ENCODE peak calls at places on chromosomes 16 and 17, in six cellular contexts. One of them, this sample, is unnamed.

GRCh38 chr17:57090560-57091185 is 5.6 kb downstream of the AKAP1 start:
- DNase-seq in body of pancreas: no peak
- DNase-seq in AG04450: no peak
- DNase-seq in neural progenitor cell: no peak
- DNase-seq in upper lobe of left lung: no peak
- DNase-seq in esophagus muscularis mucosa: no peak
- DNase-seq in this sample: no peak

GRCh38 chr17:83106036-83106577 is 26.7 kb downstream of the METRNL start:
- DNase-seq in neural progenitor cell: no peak
- DNase-seq in upper lobe of left lung: peak
- DNase-seq in esophagus muscularis mucosa: no peak
- DNase-seq in AG04450: no peak
- DNase-seq in body of pancreas: no peak
- DNase-seq in this sample: no peak

GRCh38 chr16:3575491-3575890 is 1.7 kb downstream of the NLRC3 start:
- DNase-seq in esophagus muscularis mucosa: no peak
- DNase-seq in AG04450: no peak
- DNase-seq in body of pancreas: no peak
- DNase-seq in neural progenitor cell: no peak
- DNase-seq in upper lobe of left lung: peak
- DNase-seq in this sample: peak

GRCh38 chr17:46822388-46822921 is 4.0 kb upstream of the WNT3 start:
- DNase-seq in esophagus muscularis mucosa: no peak
- DNase-seq in AG04450: no peak
- DNase-seq in upper lobe of left lung: peak
- DNase-seq in body of pancreas: peak
- DNase-seq in neural progenitor cell: no peak
- DNase-seq in this sample: peak

GRCh38 chr17:16997514-16998429 is 25.9 kb upstream of the TNFRSF13B start:
- DNase-seq in AG04450: no peak
- DNase-seq in neural progenitor cell: no peak
- DNase-seq in esophagus muscularis mucosa: no peak
- DNase-seq in upper lobe of left lung: no peak
- DNase-seq in body of pancreas: no peak
- DNase-seq in this sample: peak

GRCh38 chr17:73800893-73801292 is 156.6 kb upstream of the SDK2 start:
- DNase-seq in upper lobe of left lung: no peak
- DNase-seq in AG04450: no peak
- DNase-seq in esophagus muscularis mucosa: no peak
- DNase-seq in body of pancreas: no peak
- DNase-seq in neural progenitor cell: no peak
- DNase-seq in this sample: no peak

GRCh38 chr16:73010150-73010676 is 37.7 kb downstream of the ZFHX3 start:
- DNase-seq in AG04450: no peak
- DNase-seq in esophagus muscularis mucosa: no peak
- DNase-seq in neural progenitor cell: peak
- DNase-seq in body of pancreas: peak
- DNase-seq in upper lobe of left lung: no peak
- DNase-seq in this sample: no peak

GRCh38 chr16:4319454-4319853 is 3.6 kb downstream of the GLIS2 start:
- DNase-seq in body of pancreas: no peak
- DNase-seq in neural progenitor cell: no peak
- DNase-seq in AG04450: no peak
- DNase-seq in esophagus muscularis mucosa: no peak
- DNase-seq in upper lobe of left lung: peak
- DNase-seq in this sample: no peak

GRCh38 chr17:32569171-32570080 is 82.6 kb downstream of the CDK5R1 start:
- DNase-seq in body of pancreas: no peak
- DNase-seq in upper lobe of left lung: no peak
- DNase-seq in AG04450: no peak
- DNase-seq in esophagus muscularis mucosa: no peak
- DNase-seq in neural progenitor cell: no peak
- DNase-seq in this sample: no peak

GRCh38 chr17:78231991-78232759 is 744 bp downstream of the TMEM235 start:
- DNase-seq in upper lobe of left lung: peak
- DNase-seq in body of pancreas: no peak
- DNase-seq in neural progenitor cell: peak
- DNase-seq in esophagus muscularis mucosa: no peak
- DNase-seq in AG04450: no peak
- DNase-seq in this sample: peak

GRCh38 chr16:58476791-58477190 is 23.2 kb upstream of the NDRG4 start:
- DNase-seq in body of pancreas: no peak
- DNase-seq in neural progenitor cell: no peak
- DNase-seq in AG04450: no peak
- DNase-seq in esophagus muscularis mucosa: no peak
- DNase-seq in upper lobe of left lung: no peak
- DNase-seq in this sample: no peak

GRCh38 chr17:36544049-36544319 is 735 bp upstream of the GGNBP2 start:
- DNase-seq in body of pancreas: peak
- DNase-seq in neural progenitor cell: peak
- DNase-seq in upper lobe of left lung: no peak
- DNase-seq in esophagus muscularis mucosa: no peak
- DNase-seq in AG04450: no peak
- DNase-seq in this sample: no peak

GRCh38 chr17:49822829-49823228 is 25.0 kb downstream of the TAC4 start:
- DNase-seq in neural progenitor cell: no peak
- DNase-seq in AG04450: peak
- DNase-seq in upper lobe of left lung: no peak
- DNase-seq in body of pancreas: no peak
- DNase-seq in esophagus muscularis mucosa: no peak
- DNase-seq in this sample: no peak

GRCh38 chr17:77526728-77527355 is 386.1 kb downstream of the SEC14L1 start:
- DNase-seq in AG04450: no peak
- DNase-seq in neural progenitor cell: no peak
- DNase-seq in upper lobe of left lung: no peak
- DNase-seq in esophagus muscularis mucosa: no peak
- DNase-seq in body of pancreas: no peak
- DNase-seq in this sample: no peak

GRCh38 chr16:47834485-47835024 is 321.2 kb downstream of the ABCC12 start:
- DNase-seq in body of pancreas: no peak
- DNase-seq in neural progenitor cell: no peak
- DNase-seq in AG04450: no peak
- DNase-seq in upper lobe of left lung: no peak
- DNase-seq in esophagus muscularis mucosa: no peak
- DNase-seq in this sample: no peak

GRCh38 chr17:50944054-50944901 is 78.1 kb upstream of the TOB1 start:
- DNase-seq in neural progenitor cell: peak
- DNase-seq in body of pancreas: peak
- DNase-seq in upper lobe of left lung: peak
- DNase-seq in AG04450: no peak
- DNase-seq in esophagus muscularis mucosa: no peak
- DNase-seq in this sample: peak

GRCh38 chr17:48567209-48567608 is 10.9 kb downstream of the HOXB4 start:
- DNase-seq in neural progenitor cell: no peak
- DNase-seq in upper lobe of left lung: no peak
- DNase-seq in AG04450: no peak
- DNase-seq in body of pancreas: no peak
- DNase-seq in esophagus muscularis mucosa: no peak
- DNase-seq in this sample: no peak

GRCh38 chr17:82350182-82351030 is 8.6 kb upstream of the TEX19 start:
- DNase-seq in esophagus muscularis mucosa: no peak
- DNase-seq in upper lobe of left lung: peak
- DNase-seq in body of pancreas: no peak
- DNase-seq in AG04450: no peak
- DNase-seq in neural progenitor cell: no peak
- DNase-seq in this sample: peak

GRCh38 chr16:80260906-80261311 is 279.9 kb upstream of the DYNLRB2 start:
- DNase-seq in upper lobe of left lung: no peak
- DNase-seq in neural progenitor cell: peak
- DNase-seq in body of pancreas: no peak
- DNase-seq in esophagus muscularis mucosa: no peak
- DNase-seq in AG04450: no peak
- DNase-seq in this sample: no peak

GRCh38 chr17:43669971-43670644 is 8.4 kb upstream of the MEOX1 start:
- DNase-seq in AG04450: no peak
- DNase-seq in neural progenitor cell: no peak
- DNase-seq in upper lobe of left lung: no peak
- DNase-seq in body of pancreas: peak
- DNase-seq in esophagus muscularis mucosa: no peak
- DNase-seq in this sample: peak

GRCh38 chr16:23060458-23061320 is 88.6 kb downstream of the USP31 start:
- DNase-seq in body of pancreas: peak
- DNase-seq in AG04450: peak
- DNase-seq in upper lobe of left lung: no peak
- DNase-seq in neural progenitor cell: peak
- DNase-seq in esophagus muscularis mucosa: peak
- DNase-seq in this sample: peak

GRCh38 chr17:40862985-40863733 is 3.9 kb downstream of the KRT12 start:
- DNase-seq in body of pancreas: no peak
- DNase-seq in esophagus muscularis mucosa: no peak
- DNase-seq in upper lobe of left lung: peak
- DNase-seq in neural progenitor cell: peak
- DNase-seq in AG04450: no peak
- DNase-seq in this sample: peak

GRCh38 chr17:38967290-38967738 is at the start of gene FBXO47:
- DNase-seq in AG04450: peak
- DNase-seq in upper lobe of left lung: peak
- DNase-seq in body of pancreas: peak
- DNase-seq in neural progenitor cell: peak
- DNase-seq in esophagus muscularis mucosa: peak
- DNase-seq in this sample: peak

GRCh38 chr17:74848656-74849399 is 10.9 kb downstream of the GRIN2C start:
- DNase-seq in body of pancreas: no peak
- DNase-seq in esophagus muscularis mucosa: no peak
- DNase-seq in neural progenitor cell: no peak
- DNase-seq in AG04450: no peak
- DNase-seq in upper lobe of left lung: no peak
- DNase-seq in this sample: no peak

GRCh38 chr17:15513058-15513858 is 45.8 kb upstream of the CDRT4 start:
- DNase-seq in esophagus muscularis mucosa: no peak
- DNase-seq in neural progenitor cell: no peak
- DNase-seq in upper lobe of left lung: no peak
- DNase-seq in AG04450: no peak
- DNase-seq in body of pancreas: no peak
- DNase-seq in this sample: no peak

GRCh38 chr16:26816266-26816665 is 250.5 kb upstream of the C16orf82 start:
- DNase-seq in esophagus muscularis mucosa: no peak
- DNase-seq in body of pancreas: no peak
- DNase-seq in AG04450: no peak
- DNase-seq in upper lobe of left lung: no peak
- DNase-seq in neural progenitor cell: no peak
- DNase-seq in this sample: no peak
- H3K4me3 ChIP-seq in esophagus muscularis mucosa: no peak
- H3K4me3 ChIP-seq in body of pancreas: no peak
- H3K4me3 ChIP-seq in AG04450: no peak
- H3K4me3 ChIP-seq in upper lobe of left lung: no peak
- H3K4me3 ChIP-seq in neural progenitor cell: no peak
- H3K4me3 ChIP-seq in this sample: no peak

DNA sequence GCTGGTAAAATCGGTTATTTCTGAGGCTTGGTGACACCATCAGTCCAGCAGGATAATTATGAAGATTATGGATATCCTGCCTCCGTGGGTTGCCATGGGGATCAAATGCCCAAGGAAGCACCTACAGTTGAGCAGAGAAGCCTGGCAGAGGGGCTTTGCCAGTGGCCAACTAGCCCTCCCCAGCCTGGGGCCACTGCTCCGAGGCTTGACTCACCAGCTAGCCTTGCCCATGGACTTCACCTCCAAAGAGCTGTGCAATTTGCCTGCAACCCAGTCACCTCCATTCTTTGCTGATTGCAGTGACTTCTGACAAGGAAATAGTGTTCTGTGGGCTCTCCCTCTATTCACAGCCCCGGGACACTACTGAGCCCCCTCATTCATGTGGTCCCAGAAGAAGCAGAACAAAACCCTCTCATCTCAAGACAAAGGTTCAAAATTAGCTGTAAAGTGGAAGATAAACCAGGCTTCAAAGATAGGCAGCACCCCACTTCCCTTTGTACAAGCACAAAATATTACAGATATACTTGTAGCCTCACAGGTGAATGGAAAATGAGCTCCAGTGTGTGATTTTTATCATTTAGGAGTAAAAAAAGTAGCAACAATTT is 1.6 kb downstream of the PECAM1 start:
- DNase-seq in esophagus muscularis mucosa: no peak
- DNase-seq in AG04450: no peak
- DNase-seq in body of pancreas: no peak
- DNase-seq in upper lobe of left lung: no peak
- DNase-seq in neural progenitor cell: no peak
- DNase-seq in this sample: no peak
- H3K4me3 ChIP-seq in esophagus muscularis mucosa: peak
- H3K4me3 ChIP-seq in AG04450: no peak
- H3K4me3 ChIP-seq in body of pancreas: no peak
- H3K4me3 ChIP-seq in upper lobe of left lung: peak
- H3K4me3 ChIP-seq in neural progenitor cell: no peak
- H3K4me3 ChIP-seq in this sample: no peak

GRCh38 chr17:79992657-79993389 is 42.8 kb downstream of the TBC1D16 start:
- DNase-seq in neural progenitor cell: no peak
- DNase-seq in AG04450: no peak
- DNase-seq in upper lobe of left lung: no peak
- DNase-seq in body of pancreas: no peak
- DNase-seq in esophagus muscularis mucosa: no peak
- DNase-seq in this sample: no peak

GRCh38 chr17:79991924-79992656 is 43.6 kb downstream of the TBC1D16 start:
- DNase-seq in upper lobe of left lung: peak
- DNase-seq in esophagus muscularis mucosa: no peak
- DNase-seq in AG04450: no peak
- DNase-seq in body of pancreas: peak
- DNase-seq in neural progenitor cell: peak
- DNase-seq in this sample: no peak

GRCh38 chr17:79995691-79996090 is 40.0 kb downstream of the TBC1D16 start:
- DNase-seq in AG04450: no peak
- DNase-seq in upper lobe of left lung: no peak
- DNase-seq in body of pancreas: no peak
- DNase-seq in neural progenitor cell: no peak
- DNase-seq in esophagus muscularis mucosa: no peak
- DNase-seq in this sample: no peak

GRCh38 chr17:79994602-79995001 is 41.1 kb downstream of the TBC1D16 start:
- DNase-seq in esophagus muscularis mucosa: no peak
- DNase-seq in neural progenitor cell: no peak
- DNase-seq in AG04450: no peak
- DNase-seq in upper lobe of left lung: no peak
- DNase-seq in body of pancreas: no peak
- DNase-seq in this sample: no peak

GRCh38 chr17:79993390-79994221 is 42.1 kb downstream of the TBC1D16 start:
- DNase-seq in neural progenitor cell: peak
- DNase-seq in upper lobe of left lung: peak
- DNase-seq in esophagus muscularis mucosa: no peak
- DNase-seq in AG04450: peak
- DNase-seq in body of pancreas: peak
- DNase-seq in this sample: peak
- H3K4me3 ChIP-seq in neural progenitor cell: no peak
- H3K4me3 ChIP-seq in upper lobe of left lung: no peak
- H3K4me3 ChIP-seq in esophagus muscularis mucosa: no peak
- H3K4me3 ChIP-seq in AG04450: peak
- H3K4me3 ChIP-seq in body of pancreas: no peak
- H3K4me3 ChIP-seq in this sample: no peak

GRCh38 chr16:85334718-85335583 is 222.7 kb upstream of the CIBAR2 start:
- DNase-seq in AG04450: no peak
- DNase-seq in neural progenitor cell: peak
- DNase-seq in body of pancreas: peak
- DNase-seq in upper lobe of left lung: peak
- DNase-seq in esophagus muscularis mucosa: no peak
- DNase-seq in this sample: peak
- H3K4me3 ChIP-seq in AG04450: no peak
- H3K4me3 ChIP-seq in neural progenitor cell: peak
- H3K4me3 ChIP-seq in body of pancreas: no peak
- H3K4me3 ChIP-seq in upper lobe of left lung: peak
- H3K4me3 ChIP-seq in esophagus muscularis mucosa: no peak
- H3K4me3 ChIP-seq in this sample: peak